ENCODE peak calls at places on chromosomes 13 and 19, in nine cellular contexts. One of them, this sample, is unnamed.

GRCh38 chr13:55653497-55653896 is 1487.2 kb upstream of the PRR20A start:
- DNase-seq in left ventricle myocardium inferior: no peak
- DNase-seq in fibroblast of gingiva: no peak
- DNase-seq in GM04503: no peak
- DNase-seq in cortex of kidney: no peak
- DNase-seq in brain microvascular endothelial cell: no peak
- DNase-seq in type B pancreatic cell: no peak
- DNase-seq in DND-41: no peak
- DNase-seq in HT1080: no peak
- DNase-seq in this sample: no peak

GRCh38 chr19:6249296-6249695 is 30.5 kb downstream of the MLLT1 start:
- DNase-seq in left ventricle myocardium inferior: no peak
- DNase-seq in cortex of kidney: no peak
- DNase-seq in HT1080: peak
- DNase-seq in GM04503: no peak
- DNase-seq in DND-41: no peak
- DNase-seq in fibroblast of gingiva: no peak
- DNase-seq in brain microvascular endothelial cell: peak
- DNase-seq in type B pancreatic cell: no peak
- DNase-seq in this sample: no peak

GRCh38 chr19:3080281-3080680 is 13.9 kb upstream of the GNA11 start:
- DNase-seq in GM04503: no peak
- DNase-seq in brain microvascular endothelial cell: peak
- DNase-seq in cortex of kidney: no peak
- DNase-seq in type B pancreatic cell: no peak
- DNase-seq in DND-41: no peak
- DNase-seq in left ventricle myocardium inferior: no peak
- DNase-seq in fibroblast of gingiva: peak
- DNase-seq in HT1080: no peak
- DNase-seq in this sample: no peak

GRCh38 chr19:6056282-6056741 is 54.0 kb downstream of the RFX2 start:
- DNase-seq in brain microvascular endothelial cell: no peak
- DNase-seq in DND-41: no peak
- DNase-seq in type B pancreatic cell: peak
- DNase-seq in fibroblast of gingiva: no peak
- DNase-seq in HT1080: no peak
- DNase-seq in cortex of kidney: no peak
- DNase-seq in left ventricle myocardium inferior: no peak
- DNase-seq in GM04503: no peak
- DNase-seq in this sample: no peak

GRCh38 chr13:20197361-20197834 is 4.7 kb upstream of the GJB2 start:
- DNase-seq in fibroblast of gingiva: peak
- DNase-seq in cortex of kidney: no peak
- DNase-seq in DND-41: peak
- DNase-seq in HT1080: peak
- DNase-seq in brain microvascular endothelial cell: no peak
- DNase-seq in GM04503: no peak
- DNase-seq in type B pancreatic cell: no peak
- DNase-seq in left ventricle myocardium inferior: no peak
- DNase-seq in this sample: peak

GRCh38 chr13:35961002-35961401 is 170.2 kb downstream of the DCLK1 start:
- DNase-seq in DND-41: no peak
- DNase-seq in GM04503: no peak
- DNase-seq in type B pancreatic cell: no peak
- DNase-seq in fibroblast of gingiva: no peak
- DNase-seq in left ventricle myocardium inferior: no peak
- DNase-seq in brain microvascular endothelial cell: peak
- DNase-seq in HT1080: no peak
- DNase-seq in cortex of kidney: no peak
- DNase-seq in this sample: no peak

GRCh38 chr13:99351772-99352171 is 44.6 kb upstream of the GPR183 start:
- DNase-seq in GM04503: no peak
- DNase-seq in HT1080: no peak
- DNase-seq in brain microvascular endothelial cell: no peak
- DNase-seq in left ventricle myocardium inferior: no peak
- DNase-seq in fibroblast of gingiva: no peak
- DNase-seq in cortex of kidney: no peak
- DNase-seq in DND-41: no peak
- DNase-seq in type B pancreatic cell: no peak
- DNase-seq in this sample: no peak

GRCh38 chr13:73578251-73578875 is 519.6 kb downstream of the KLF5 start:
- DNase-seq in HT1080: no peak
- DNase-seq in left ventricle myocardium inferior: no peak
- DNase-seq in DND-41: no peak
- DNase-seq in fibroblast of gingiva: no peak
- DNase-seq in GM04503: no peak
- DNase-seq in cortex of kidney: no peak
- DNase-seq in type B pancreatic cell: no peak
- DNase-seq in brain microvascular endothelial cell: no peak
- DNase-seq in this sample: no peak

GRCh38 chr13:66586489-66586888 is 643.6 kb downstream of the PCDH9 start:
- DNase-seq in HT1080: no peak
- DNase-seq in GM04503: no peak
- DNase-seq in brain microvascular endothelial cell: no peak
- DNase-seq in type B pancreatic cell: no peak
- DNase-seq in fibroblast of gingiva: peak
- DNase-seq in cortex of kidney: no peak
- DNase-seq in DND-41: no peak
- DNase-seq in left ventricle myocardium inferior: no peak
- DNase-seq in this sample: no peak

GRCh38 chr19:39996218-39996810 is 546 bp upstream of the ZNF546 start:
- DNase-seq in brain microvascular endothelial cell: peak
- DNase-seq in GM04503: peak
- DNase-seq in HT1080: no peak
- DNase-seq in type B pancreatic cell: no peak
- DNase-seq in fibroblast of gingiva: peak
- DNase-seq in cortex of kidney: no peak
- DNase-seq in left ventricle myocardium inferior: no peak
- DNase-seq in DND-41: peak
- DNase-seq in this sample: peak

GRCh38 chr13:51033431-51034185 is 77.5 kb downstream of the C13orf42 start:
- DNase-seq in fibroblast of gingiva: no peak
- DNase-seq in HT1080: no peak
- DNase-seq in type B pancreatic cell: no peak
- DNase-seq in DND-41: no peak
- DNase-seq in left ventricle myocardium inferior: no peak
- DNase-seq in GM04503: no peak
- DNase-seq in brain microvascular endothelial cell: no peak
- DNase-seq in cortex of kidney: no peak
- DNase-seq in this sample: no peak

GRCh38 chr19:347946-348861 is 3.6 kb upstream of the MIER2 start:
- DNase-seq in GM04503: no peak
- DNase-seq in DND-41: no peak
- DNase-seq in cortex of kidney: no peak
- DNase-seq in brain microvascular endothelial cell: no peak
- DNase-seq in type B pancreatic cell: no peak
- DNase-seq in HT1080: peak
- DNase-seq in left ventricle myocardium inferior: no peak
- DNase-seq in fibroblast of gingiva: no peak
- DNase-seq in this sample: no peak

GRCh38 chr19:2325261-2326046 is 2.9 kb downstream of the LSM7 start:
- DNase-seq in GM04503: no peak
- DNase-seq in HT1080: no peak
- DNase-seq in left ventricle myocardium inferior: no peak
- DNase-seq in type B pancreatic cell: no peak
- DNase-seq in brain microvascular endothelial cell: no peak
- DNase-seq in fibroblast of gingiva: no peak
- DNase-seq in cortex of kidney: no peak
- DNase-seq in DND-41: no peak
- DNase-seq in this sample: no peak

GRCh38 chr19:34370117-34370516 is 5.1 kb downstream of the GPI start:
- DNase-seq in brain microvascular endothelial cell: no peak
- DNase-seq in HT1080: no peak
- DNase-seq in cortex of kidney: no peak
- DNase-seq in left ventricle myocardium inferior: no peak
- DNase-seq in DND-41: no peak
- DNase-seq in type B pancreatic cell: no peak
- DNase-seq in GM04503: no peak
- DNase-seq in fibroblast of gingiva: no peak
- DNase-seq in this sample: no peak